ENCODE peak calls at places on chromosomes 5 and 9, in seven cellular contexts. C, M, W, V, G, A and O are unnamed samples.

GRCh38 chr9:33117306-33117705 is 40.8 kb upstream of the SMU1 start:
- DNase-seq in A (no peak), M (no peak), C (no peak), V (no peak), G (no peak), W (no peak), O (no peak)

GRCh38 chr9:14423816-14424261 is 109.9 kb upstream of the NFIB start:
- DNase-seq in W (no peak), G (peak; percentile 63), C (peak; percentile 77), V (no peak), A (no peak), M (no peak), O (no peak)

GRCh38 chr5:103461223-103461622 is 101.4 kb downstream of the NUDT12 start:
- DNase-seq in G (no peak), W (no peak), M (no peak), C (peak; percentile 64), A (no peak), V (no peak), O (no peak)

GRCh38 chr9:106106396-106106795 is 412.1 kb downstream of the TMEM38B start:
- DNase-seq in G (no peak), W (no peak), M (no peak), A (no peak), C (no peak), V (no peak), O (no peak)

GRCh38 chr9:92506184-92506857 is 24.0 kb upstream of the ASPN start:
- DNase-seq in C (peak; percentile 95), G (no peak), V (peak; percentile 51), W (no peak), A (peak; percentile 49), M (peak; percentile 43), O (no peak)

GRCh38 chr9:114525505-114525904 is 20.2 kb upstream of the WHRN start:
- DNase-seq in V (no peak), G (no peak), C (peak; percentile 82), A (no peak), M (peak; percentile 57), W (no peak), O (no peak)

GRCh38 chr5:137035480-137035878 is 463.6 kb downstream of the SPOCK1 start:
- DNase-seq in V (no peak), C (no peak), G (no peak), M (no peak), A (no peak), W (no peak), O (no peak)

GRCh38 chr9:137439158-137439714 is 1.9 kb downstream of the ENTPD8 start:
- DNase-seq in C (no peak), G (no peak), M (no peak), W (peak; percentile 33), A (no peak), V (no peak), O (peak; percentile 83)

GRCh38 chr5:36492998-36493655 is 113.3 kb upstream of the SLC1A3 start:
- DNase-seq in G (peak; percentile 4), V (no peak), C (peak; percentile 38), M (no peak), A (no peak), W (no peak), O (no peak)

GRCh38 chr5:6780802-6781391 is 67.7 kb downstream of the TENT4A start:
- DNase-seq in M (peak; percentile 24), C (no peak), V (no peak), A (no peak), W (no peak), G (no peak), O (no peak)

GRCh38 chr5:63131618-63132285 is 553.1 kb downstream of the LRRC70 start:
- DNase-seq in M (no peak), W (no peak), A (no peak), G (peak; percentile 15), C (peak; percentile 48), V (no peak), O (no peak)

GRCh38 chr9:123322771-123323481 is 33.1 kb upstream of the CRB2 start:
- DNase-seq in A (no peak), C (no peak), W (no peak), V (no peak), G (no peak), M (no peak), O (no peak)

GRCh38 chr5:156423597-156423996 is 96.6 kb downstream of the SGCD start:
- DNase-seq in C (no peak), G (no peak), V (no peak), W (no peak), A (no peak), M (no peak), O (no peak)

GRCh38 chr9:61666310-61666709 is 476.5 kb downstream of the SPATA31A7 start:
- DNase-seq in V (no peak), M (no peak), C (no peak), A (no peak), G (no peak), W (no peak), O (peak; percentile 56)

GRCh38 chr5:74056789-74057164 is 430.8 kb downstream of the ARHGEF28 start:
- DNase-seq in G (peak; percentile 64), W (no peak), A (no peak), M (peak; percentile 29), V (no peak), C (peak; percentile 33), O (no peak)

GRCh38 chr9:135577256-135577655 is 15.7 kb downstream of the PAEP start:
- DNase-seq in W (no peak), V (no peak), A (no peak), G (no peak), C (no peak), M (no peak), O (peak; percentile 74)

GRCh38 chr5:123545506-123545905 is 33.5 kb downstream of the CSNK1G3 start:
- DNase-seq in M (peak; percentile 6), W (no peak), C (no peak), A (no peak), V (no peak), G (peak; percentile 27), O (no peak)

GRCh38 chr5:142432369-142432863 is 107.6 kb upstream of the SPRY4 start:
- DNase-seq in V (no peak), C (no peak), M (no peak), W (no peak), G (no peak), A (no peak), O (no peak)

GRCh38 chr5:103901885-103902284 is 339.3 kb upstream of the NUDT12 start:
- DNase-seq in A (no peak), C (no peak), W (no peak), G (no peak), V (no peak), M (no peak), O (no peak)

GRCh38 chr9:133122935-133123611 is 2.0 kb upstream of the RALGDS start:
- DNase-seq in A (no peak), W (peak; percentile 78), M (no peak), G (no peak), V (no peak), C (peak; percentile 45), O (no peak)

DNA sequence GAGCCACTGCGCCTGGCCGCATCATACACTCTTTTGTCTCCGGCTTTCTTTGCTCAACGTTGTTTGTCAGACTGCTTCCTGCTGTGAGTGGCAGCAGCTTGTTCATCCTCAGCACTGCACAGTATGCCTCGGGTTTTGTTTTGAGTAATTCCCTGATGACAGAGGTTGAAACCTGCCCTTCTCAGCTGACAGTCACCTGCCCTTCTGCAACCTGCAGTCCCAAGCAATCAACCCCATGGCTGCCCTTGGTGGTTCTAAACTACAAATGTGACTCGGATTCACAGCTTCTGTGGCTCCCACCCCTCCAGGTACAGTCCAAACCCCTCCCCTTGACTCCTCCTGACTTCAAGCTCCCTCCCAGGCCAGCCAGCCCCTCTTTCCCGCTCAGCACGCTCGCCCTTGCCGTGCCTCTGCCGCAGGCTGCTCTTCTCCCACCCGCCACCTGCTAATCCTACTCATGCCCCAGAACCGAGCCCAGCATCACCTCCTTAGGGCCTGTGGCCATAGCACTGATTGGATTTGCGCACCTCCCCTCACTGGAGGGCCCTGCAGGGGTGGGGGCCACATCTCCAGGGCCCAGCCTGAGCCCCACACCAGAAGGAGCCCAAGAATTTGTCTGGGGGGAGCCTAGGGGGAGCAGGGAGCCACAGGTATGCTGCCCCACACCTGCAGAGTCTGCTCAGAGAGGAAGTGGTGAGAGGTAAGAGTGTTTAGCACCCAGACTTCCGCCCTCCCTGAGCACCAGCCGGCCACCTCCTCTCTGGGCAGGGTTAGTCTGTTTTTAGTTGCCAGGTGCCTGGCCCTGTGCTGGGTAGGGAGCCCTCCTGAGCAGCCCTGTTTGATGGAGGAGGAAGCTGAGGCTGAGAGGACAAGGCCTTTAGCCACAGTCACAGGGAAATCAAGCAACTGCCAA is 10.1 kb downstream of the EEIG1 start:
- DNase-seq in V (no peak), M (no peak), G (no peak), W (no peak), A (no peak), C (no peak), O (peak; percentile 44)
- H3K4me3 ChIP-seq in V (no peak overlapping the region), M (no peak overlapping the region), G (no peak overlapping the region), W (no peak overlapping the region), A (no peak overlapping the region), C (no peak overlapping the region), O (no peak overlapping the region)

DNA sequence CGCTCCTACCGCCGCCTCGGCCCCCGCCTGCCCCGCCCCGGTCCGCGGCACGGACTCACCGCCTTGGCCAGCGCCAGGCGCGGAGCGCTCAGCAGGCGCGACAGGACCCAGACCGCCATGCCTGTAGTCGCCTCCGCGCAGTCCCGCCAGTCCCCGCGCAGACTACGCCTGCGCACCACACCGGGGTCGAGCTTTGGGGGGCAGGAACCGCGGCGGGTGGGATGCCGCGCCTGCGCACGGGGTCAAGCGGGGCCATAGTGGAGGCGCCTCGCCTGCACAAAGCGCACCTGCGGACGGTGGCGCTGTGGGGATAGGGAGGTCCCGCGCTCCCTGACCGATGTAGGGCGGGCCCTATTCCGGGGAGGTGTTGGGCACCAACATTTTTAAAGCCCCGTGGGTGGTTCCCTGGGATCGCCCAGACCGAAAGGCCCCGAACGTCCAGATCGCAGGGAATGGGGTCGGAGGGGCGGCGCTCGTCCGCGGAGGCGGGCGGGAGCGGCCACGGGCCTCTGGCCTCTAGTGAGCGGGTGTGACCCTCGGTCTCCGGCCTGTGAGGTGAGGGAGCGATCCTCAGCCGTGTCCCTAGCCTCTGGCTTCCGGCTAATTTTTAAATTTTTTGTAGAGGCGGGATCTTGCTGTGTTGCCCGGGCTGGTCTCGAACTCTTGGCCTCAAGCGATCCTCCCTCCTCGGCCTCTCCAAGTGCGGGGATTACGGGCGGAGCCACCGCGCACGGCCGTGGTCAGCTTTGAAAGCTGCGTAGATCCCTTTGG is 70.8 kb upstream of the LPCAT1 start:
- DNase-seq in C (no peak), W (peak; percentile 86), A (peak; percentile 11), M (peak; percentile 41), V (peak; percentile 36), G (peak; percentile 75), O (peak; percentile 90)
- TF ChIP-seq POLR2A in C (no peak), W (no peak), A (no peak), M (peak; percentile 54), V (no peak), G (peak; percentile 64), O (no peak)

DNA sequence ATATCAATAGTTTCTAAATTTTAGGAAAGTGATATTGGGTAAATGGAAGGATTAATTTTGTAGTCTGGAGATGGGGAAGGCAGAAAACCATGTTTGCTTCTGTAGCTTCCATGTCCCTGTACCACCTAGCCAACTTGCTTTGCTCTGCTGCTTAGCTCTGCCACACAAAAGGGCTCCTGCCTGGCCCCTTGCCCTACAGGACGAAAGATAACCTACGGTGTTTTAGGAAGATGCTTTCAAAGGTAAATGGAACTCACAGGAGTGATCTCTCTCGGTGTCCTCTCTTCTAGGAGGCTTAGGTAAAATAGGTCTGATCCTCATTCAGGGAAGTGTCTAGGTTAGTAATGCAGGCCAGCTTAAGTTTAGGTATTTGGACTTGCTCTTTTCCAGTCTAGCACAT is 37.8 kb upstream of the DMXL1 start:
- DNase-seq in A (no peak), W (no peak), C (no peak), M (no peak), G (no peak), V (no peak), O (no peak)
- H3K4me3 ChIP-seq in A (no peak overlapping the region), W (no peak overlapping the region), C (no peak overlapping the region), M (no peak overlapping the region), G (no peak overlapping the region), V (no peak overlapping the region), O (no peak overlapping the region)

GRCh38 chr5:101580591-101580990 is 677.5 kb upstream of the ST8SIA4 start:
- DNase-seq in A (no peak), V (no peak), M (no peak), G (no peak), W (no peak), C (no peak), O (no peak)
- TF ChIP-seq POLR2A in A (no peak), V (no peak), M (no peak), G (no peak), W (no peak), C (no peak), O (no peak)